ENCODE peak calls at places on chromosomes 12 and 14, in eight cellular contexts. N, T, Z, S, D, K, I and W are unnamed samples.

GRCh38 chr12:69896653-69897381 is 71.8 kb downstream of the MYRFL start:
- DNase-seq in S (no peak), N (no peak), K (no peak), T (no peak), D (no peak), I (no peak), Z (no peak), W (no peak)

GRCh38 chr14:28709571-28710305 is 56.8 kb upstream of the FOXG1 start:
- DNase-seq in N (no peak), K (no peak), S (no peak), T (no peak), Z (no peak), I (no peak), D (no peak), W (no peak)

GRCh38 chr12:6819069-6820030 is 2.3 kb upstream of the GPR162 start:
- DNase-seq in K (no peak), Z (no peak), D (no peak), N (no peak), I (no peak), S (no peak), T (no peak), W (no peak)

GRCh38 chr14:99684356-99684952 is 356 bp downstream of the CYP46A1 start:
- DNase-seq in T (no peak), K (no peak), S (no peak), D (peak; percentile 15), I (no peak), N (no peak), Z (no peak), W (no peak)

GRCh38 chr12:71958993-71959588 is 20.4 kb downstream of the TPH2 start:
- DNase-seq in N (no peak), I (no peak), D (no peak), Z (no peak), K (no peak), S (no peak), T (no peak), W (no peak)

GRCh38 chr14:61103541-61104339 is 122.7 kb downstream of the SLC38A6 start:
- DNase-seq in T (peak; percentile 96), S (peak; percentile 76), Z (no peak), K (no peak), I (peak; percentile 49), D (no peak), N (peak; percentile 26), W (no peak)

GRCh38 chr12:114975283-114975973 is 291.5 kb upstream of the TBX3 start:
- DNase-seq in I (peak; percentile 63), D (peak; percentile 7), T (no peak), S (no peak), Z (no peak), N (no peak), K (no peak), W (no peak)

GRCh38 chr14:61099221-61099835 is 118.3 kb downstream of the SLC38A6 start:
- DNase-seq in N (no peak), D (no peak), T (no peak), Z (no peak), I (no peak), K (no peak), S (no peak), W (no peak)

GRCh38 chr12:19530631-19531020 is 91.3 kb downstream of the AEBP2 start:
- DNase-seq in T (no peak), D (no peak), K (no peak), N (no peak), I (no peak), S (no peak), Z (no peak), W (no peak)

GRCh38 chr14:105517096-105517495 is 9.3 kb upstream of the TMEM121 start:
- DNase-seq in K (no peak), Z (no peak), D (no peak), I (no peak), N (no peak), T (no peak), S (no peak), W (no peak)

GRCh38 chr12:93883436-93884154 is 206.4 kb downstream of the CRADD start:
- DNase-seq in T (no peak), N (no peak), K (no peak), Z (no peak), D (no peak), S (no peak), I (no peak), W (no peak)

GRCh38 chr12:12461923-12462315 is 100.7 kb downstream of the DUSP16 start:
- DNase-seq in I (no peak), N (no peak), T (no peak), S (no peak), Z (no peak), K (no peak), D (no peak), W (no peak)

GRCh38 chr12:2094597-2094996 is 41.8 kb downstream of the CACNA1C start:
- DNase-seq in D (no peak), N (no peak), T (no peak), S (no peak), Z (no peak), K (no peak), I (no peak), W (no peak)

GRCh38 chr14:59919582-59920377 is at the start of gene LRRC9:
- DNase-seq in N (peak; percentile 66), S (no peak), K (peak; percentile 35), I (peak; percentile 18), Z (no peak), D (peak; percentile 74), T (no peak), W (no peak)

GRCh38 chr12:24697769-24698168 is 251.1 kb downstream of the BCAT1 start:
- DNase-seq in D (no peak), N (no peak), T (no peak), S (no peak), I (no peak), K (no peak), Z (no peak), W (no peak)

GRCh38 chr12:126967152-126967551 is 1299.8 kb upstream of the TMEM132C start:
- DNase-seq in T (no peak), D (no peak), Z (no peak), I (no peak), S (no peak), N (no peak), K (no peak), W (no peak)

GRCh38 chr12:50806176-50806575 is 36.5 kb upstream of the TMPRSS12 start:
- DNase-seq in N (no peak), I (no peak), T (no peak), K (no peak), S (no peak), D (no peak), Z (no peak), W (no peak)

GRCh38 chr12:11906284-11906935 is 164.3 kb upstream of the BCL2L14 start:
- DNase-seq in Z (no peak), S (no peak), T (no peak), N (no peak), I (no peak), K (no peak), D (no peak), W (no peak)

GRCh38 chr14:32259368-32260013 is 56.4 kb upstream of the RNU6-8 start:
- DNase-seq in K (no peak), Z (no peak), T (peak; percentile 21), N (no peak), S (peak; percentile 56), I (no peak), D (no peak), W (no peak)

GRCh38 chr12:57146925-57147640 is at the start of gene LRP1-AS:
- DNase-seq in K (no peak), T (no peak), I (no peak), D (no peak), S (no peak), Z (no peak), N (no peak), W (no peak)
- H3K27ac ChIP-seq in K (peak within 1 kb of the TSS; percentile 57), T (no peak within 1 kb of the TSS), I (peak within 1 kb of the TSS; percentile 93), D (peak within 1 kb of the TSS; percentile 30), S (no peak within 1 kb of the TSS), Z (peak within 1 kb of the TSS; percentile 88), N (peak within 1 kb of the TSS; percentile 77), W (no peak within 1 kb of the TSS)

DNA sequence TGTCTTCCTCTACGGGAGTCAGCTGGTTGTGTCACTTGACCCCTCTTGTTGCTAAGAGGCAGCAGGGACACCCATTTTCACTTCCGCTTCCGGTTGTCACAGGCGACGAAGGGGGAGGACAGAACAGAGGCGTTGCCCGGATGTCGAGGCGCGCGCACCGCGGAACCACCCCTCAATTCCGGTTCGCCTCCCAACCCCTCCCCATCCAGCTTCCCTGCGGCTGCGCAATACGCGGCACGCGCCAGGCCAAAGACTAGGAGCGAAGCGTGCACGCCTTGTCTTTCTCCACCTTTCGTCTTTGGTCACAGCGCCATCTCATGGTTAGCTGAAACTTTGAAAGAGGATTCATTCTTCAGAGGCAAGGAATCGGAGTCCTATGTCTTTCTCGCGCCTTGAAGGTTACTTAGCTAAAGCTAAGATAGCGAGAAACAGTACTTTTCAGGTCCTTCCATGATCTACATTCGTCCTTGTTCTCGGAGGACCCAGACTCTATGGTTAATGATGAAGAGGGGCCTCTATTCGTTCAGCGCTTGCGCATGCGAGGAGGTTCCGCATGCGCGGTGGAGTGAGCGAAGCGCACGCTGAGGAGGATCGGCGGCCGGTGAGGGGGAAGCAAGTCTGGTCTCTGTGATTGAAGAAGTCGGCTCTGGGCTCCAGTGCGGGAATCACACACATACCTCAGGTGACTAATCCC is at the start of the genes ATP6V1D and EIF2S1:
- DNase-seq in S (peak; percentile 99), Z (peak; percentile 99), D (peak; percentile 99), T (peak; percentile 98), I (peak; percentile 99), K (peak; percentile 99), N (peak; percentile 100), W (peak; percentile 95)
- TF ChIP-seq POLR2A in S (peak; percentile 79), Z (peak; percentile 79), D (peak; percentile 85), T (peak; percentile 85), I (no peak), K (peak; percentile 28), N (peak; percentile 79), W (peak; percentile 48)

DNA sequence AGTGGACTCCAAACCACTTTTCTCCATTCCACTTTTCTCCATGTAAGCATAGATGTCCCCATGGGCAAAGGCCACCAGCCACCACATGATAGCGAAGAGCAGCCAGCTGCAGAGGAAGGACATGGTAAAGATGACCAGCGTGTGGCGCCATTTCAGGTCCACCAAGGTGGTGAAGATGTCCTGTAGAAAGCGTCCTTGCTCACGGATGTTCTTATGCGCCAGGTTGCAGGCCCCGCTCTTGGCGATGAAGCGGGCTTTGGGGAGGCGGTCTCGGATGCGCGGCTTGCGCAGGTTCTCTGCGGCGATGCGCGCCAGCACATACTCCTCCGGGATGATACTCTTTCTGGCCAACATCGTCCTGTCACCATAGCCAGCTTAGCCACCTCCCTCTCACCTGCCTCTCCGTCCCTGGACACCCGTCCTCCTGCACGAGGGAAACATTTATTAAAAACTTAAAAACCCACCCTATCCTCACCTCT is 1.2 kb downstream of the KCNJ8 start:
- DNase-seq in S (peak; percentile 3), K (no peak), Z (no peak), D (peak; percentile 81), I (peak; percentile 64), N (peak; percentile 88), T (no peak), W (peak; percentile 25)
- H3K27ac ChIP-seq in S (no peak overlapping the region), K (peak overlapping the region; percentile 51), Z (no peak overlapping the region), D (peak overlapping the region; percentile 86), I (peak overlapping the region; percentile 90), N (peak overlapping the region; percentile 77), T (no peak overlapping the region), W (peak overlapping the region; percentile 18)

DNA sequence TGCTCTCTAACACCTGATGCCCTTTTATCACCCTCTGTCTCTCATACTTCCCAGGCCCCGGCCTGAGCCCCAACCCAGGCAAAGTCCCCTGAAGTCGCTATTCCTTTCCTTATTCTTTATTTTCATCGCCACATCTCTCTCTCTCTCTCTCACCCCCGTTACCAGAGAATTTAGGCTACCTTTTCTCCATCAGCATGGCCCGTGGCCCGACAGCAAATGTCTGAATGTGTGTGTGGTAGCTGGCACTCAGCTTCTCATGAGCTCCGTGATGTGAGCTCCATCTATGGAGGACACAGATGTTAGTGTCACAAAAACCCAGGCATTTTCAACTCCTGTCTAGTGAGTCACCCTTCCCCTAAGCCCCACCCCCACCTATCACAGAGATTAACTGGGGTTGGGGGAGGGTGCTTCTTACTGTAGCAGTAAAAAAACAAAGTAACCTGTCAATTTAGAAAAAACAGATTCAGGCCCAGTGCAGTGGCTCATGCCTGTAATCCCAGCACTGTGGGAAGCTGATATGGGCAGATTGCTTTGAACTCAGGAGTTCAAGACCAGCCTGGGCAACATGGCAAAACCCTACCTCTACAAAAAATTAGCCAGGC is 53.8 kb downstream of the VCPKMT start:
- DNase-seq in I (peak; percentile 59), S (peak; percentile 37), T (peak; percentile 72), Z (no peak), D (peak; percentile 43), N (peak; percentile 38), K (no peak), W (no peak)
- TF ChIP-seq POLR2A in I (no peak), S (no peak), T (no peak), Z (no peak), D (no peak), N (peak; percentile 15), K (no peak), W (no peak)